ENCODE peak calls at places on chromosomes 2 and 18, in ten cellular contexts. One of them, this sample, is unnamed.

GRCh38 chr2:38526195-38526594 is 76.5 kb downstream of the HNRNPLL start:
- DNase-seq in tibial nerve: no peak
- DNase-seq in ovary: no peak
- DNase-seq in A549: no peak
- DNase-seq in gastrocnemius medialis: no peak
- DNase-seq in suprapubic skin: no peak
- DNase-seq in heart left ventricle: no peak
- DNase-seq in prostate gland: no peak
- DNase-seq in HCT116: no peak
- DNase-seq in Peyer's patch: no peak
- DNase-seq in this sample: no peak

GRCh38 chr2:29544917-29545316 is 376.5 kb downstream of the ALK start:
- DNase-seq in gastrocnemius medialis: no peak
- DNase-seq in ovary: no peak
- DNase-seq in Peyer's patch: no peak
- DNase-seq in heart left ventricle: no peak
- DNase-seq in tibial nerve: no peak
- DNase-seq in HCT116: no peak
- DNase-seq in suprapubic skin: no peak
- DNase-seq in A549: no peak
- DNase-seq in prostate gland: no peak
- DNase-seq in this sample: no peak

GRCh38 chr18:58495202-58495601 is 133.7 kb downstream of the ALPK2 start:
- DNase-seq in Peyer's patch: no peak
- DNase-seq in gastrocnemius medialis: no peak
- DNase-seq in heart left ventricle: no peak
- DNase-seq in tibial nerve: no peak
- DNase-seq in suprapubic skin: no peak
- DNase-seq in HCT116: no peak
- DNase-seq in prostate gland: no peak
- DNase-seq in ovary: no peak
- DNase-seq in A549: no peak
- DNase-seq in this sample: no peak

GRCh38 chr2:17851731-17852585 is 26.5 kb upstream of the KCNS3 start:
- DNase-seq in suprapubic skin: no peak
- DNase-seq in Peyer's patch: no peak
- DNase-seq in gastrocnemius medialis: peak; percentile 37
- DNase-seq in A549: peak; percentile 71
- DNase-seq in tibial nerve: no peak
- DNase-seq in ovary: no peak
- DNase-seq in heart left ventricle: peak; percentile 47
- DNase-seq in HCT116: peak; percentile 51
- DNase-seq in prostate gland: peak; percentile 38
- DNase-seq in this sample: peak; percentile 47

GRCh38 chr2:67451086-67451832 is 54.1 kb downstream of the ETAA1 start:
- DNase-seq in A549: peak; percentile 8
- DNase-seq in tibial nerve: no peak
- DNase-seq in gastrocnemius medialis: no peak
- DNase-seq in suprapubic skin: no peak
- DNase-seq in prostate gland: peak; percentile 40
- DNase-seq in Peyer's patch: no peak
- DNase-seq in heart left ventricle: no peak
- DNase-seq in ovary: no peak
- DNase-seq in HCT116: no peak
- DNase-seq in this sample: no peak

GRCh38 chr18:58309610-58310239 is 265.7 kb downstream of the NEDD4L start:
- DNase-seq in suprapubic skin: no peak
- DNase-seq in prostate gland: no peak
- DNase-seq in Peyer's patch: no peak
- DNase-seq in heart left ventricle: no peak
- DNase-seq in HCT116: no peak
- DNase-seq in tibial nerve: no peak
- DNase-seq in gastrocnemius medialis: peak; percentile 43
- DNase-seq in A549: no peak
- DNase-seq in ovary: no peak
- DNase-seq in this sample: no peak

GRCh38 chr2:66574701-66575624 is 140.0 kb downstream of the MEIS1 start:
- DNase-seq in A549: peak; percentile 79
- DNase-seq in suprapubic skin: peak; percentile 80
- DNase-seq in Peyer's patch: no peak
- DNase-seq in gastrocnemius medialis: no peak
- DNase-seq in HCT116: no peak
- DNase-seq in tibial nerve: no peak
- DNase-seq in heart left ventricle: peak; percentile 46
- DNase-seq in ovary: peak; percentile 84
- DNase-seq in prostate gland: peak; percentile 63
- DNase-seq in this sample: peak; percentile 44

GRCh38 chr2:8118940-8119781 is 562.7 kb upstream of the ID2 start:
- DNase-seq in tibial nerve: no peak
- DNase-seq in suprapubic skin: no peak
- DNase-seq in ovary: no peak
- DNase-seq in HCT116: no peak
- DNase-seq in prostate gland: no peak
- DNase-seq in Peyer's patch: no peak
- DNase-seq in A549: no peak
- DNase-seq in gastrocnemius medialis: no peak
- DNase-seq in heart left ventricle: no peak
- DNase-seq in this sample: peak; percentile 47

GRCh38 chr2:128403814-128404708 is 85.4 kb upstream of the HS6ST1 start:
- DNase-seq in A549: no peak
- DNase-seq in ovary: no peak
- DNase-seq in gastrocnemius medialis: no peak
- DNase-seq in Peyer's patch: no peak
- DNase-seq in heart left ventricle: no peak
- DNase-seq in suprapubic skin: peak; percentile 15
- DNase-seq in HCT116: no peak
- DNase-seq in prostate gland: no peak
- DNase-seq in tibial nerve: no peak
- DNase-seq in this sample: peak; percentile 2

GRCh38 chr2:70258532-70258875 is 567 bp downstream of the PCYOX1 start:
- DNase-seq in ovary: peak; percentile 89
- DNase-seq in tibial nerve: peak; percentile 61
- DNase-seq in suprapubic skin: peak; percentile 72
- DNase-seq in prostate gland: peak; percentile 38
- DNase-seq in Peyer's patch: no peak
- DNase-seq in A549: no peak
- DNase-seq in HCT116: no peak
- DNase-seq in heart left ventricle: peak; percentile 83
- DNase-seq in gastrocnemius medialis: peak; percentile 77
- DNase-seq in this sample: peak; percentile 54

GRCh38 chr2:21655136-21655535 is 531.4 kb downstream of the TDRD15 start:
- DNase-seq in ovary: no peak
- DNase-seq in suprapubic skin: no peak
- DNase-seq in A549: no peak
- DNase-seq in tibial nerve: no peak
- DNase-seq in prostate gland: no peak
- DNase-seq in HCT116: no peak
- DNase-seq in Peyer's patch: no peak
- DNase-seq in heart left ventricle: no peak
- DNase-seq in gastrocnemius medialis: no peak
- DNase-seq in this sample: no peak

GRCh38 chr2:15539999-15540398 is 21.1 kb downstream of the NBAS start:
- DNase-seq in A549: no peak
- DNase-seq in Peyer's patch: no peak
- DNase-seq in HCT116: no peak
- DNase-seq in gastrocnemius medialis: no peak
- DNase-seq in suprapubic skin: no peak
- DNase-seq in prostate gland: no peak
- DNase-seq in heart left ventricle: no peak
- DNase-seq in tibial nerve: no peak
- DNase-seq in ovary: no peak
- DNase-seq in this sample: no peak

GRCh38 chr2:214130115-214130514 is 280.7 kb upstream of the VWC2L start:
- DNase-seq in HCT116: no peak
- DNase-seq in gastrocnemius medialis: no peak
- DNase-seq in Peyer's patch: no peak
- DNase-seq in prostate gland: no peak
- DNase-seq in tibial nerve: no peak
- DNase-seq in A549: no peak
- DNase-seq in heart left ventricle: no peak
- DNase-seq in ovary: no peak
- DNase-seq in suprapubic skin: no peak
- DNase-seq in this sample: no peak

GRCh38 chr2:145543155-145543554 is 1023.2 kb upstream of the ZEB2 start:
- DNase-seq in suprapubic skin: no peak
- DNase-seq in tibial nerve: no peak
- DNase-seq in ovary: no peak
- DNase-seq in heart left ventricle: no peak
- DNase-seq in gastrocnemius medialis: no peak
- DNase-seq in prostate gland: no peak
- DNase-seq in Peyer's patch: no peak
- DNase-seq in A549: no peak
- DNase-seq in HCT116: no peak
- DNase-seq in this sample: no peak

DNA sequence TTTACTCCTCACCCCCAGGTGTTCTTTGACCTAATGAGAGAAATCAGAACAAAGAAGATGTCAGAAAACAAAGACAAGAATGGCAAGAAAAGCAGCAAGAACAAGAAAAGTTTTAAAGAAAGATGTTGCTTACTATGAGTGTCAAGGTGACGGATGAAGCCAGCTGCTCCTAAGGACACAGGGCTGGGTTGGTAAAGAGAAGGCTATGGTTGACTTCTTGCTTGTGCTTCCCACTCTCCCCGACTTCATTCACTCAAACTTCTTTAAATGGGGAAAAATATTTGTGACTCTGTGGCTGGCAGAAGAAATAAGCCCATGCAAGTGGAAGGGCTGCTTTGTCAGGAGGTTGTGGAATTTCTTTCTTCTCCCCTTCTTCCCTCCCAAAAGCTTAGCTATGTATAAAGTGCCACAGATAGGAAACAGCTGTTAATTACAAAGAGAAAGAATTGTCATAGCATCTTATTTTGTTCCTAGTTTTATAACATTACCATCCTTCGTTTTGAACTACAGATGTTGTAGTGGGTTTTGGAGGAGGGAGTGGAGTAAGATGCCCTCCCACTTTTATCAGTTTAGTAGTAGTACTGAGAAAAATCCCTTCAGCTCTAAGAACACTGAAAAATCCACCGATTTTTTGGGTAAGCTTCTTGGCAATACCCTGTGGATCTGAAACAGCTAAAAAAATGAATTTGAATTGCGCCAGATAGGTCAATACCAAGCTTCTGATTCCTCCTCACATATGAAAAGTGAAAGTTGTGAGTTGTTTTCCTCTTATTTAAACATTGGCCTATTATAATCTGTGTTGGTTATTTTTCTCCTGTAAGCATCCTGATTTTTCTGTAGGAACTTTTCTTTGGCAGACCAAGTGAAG is 40.7 kb downstream of the RALB start:
- DNase-seq in suprapubic skin: no peak
- DNase-seq in ovary: no peak
- DNase-seq in gastrocnemius medialis: no peak
- DNase-seq in prostate gland: no peak
- DNase-seq in heart left ventricle: no peak
- DNase-seq in HCT116: no peak
- DNase-seq in A549: no peak
- DNase-seq in tibial nerve: no peak
- DNase-seq in Peyer's patch: no peak
- DNase-seq in this sample: no peak
- TF ChIP-seq POLR2A in suprapubic skin: no peak
- TF ChIP-seq POLR2A in ovary: no peak
- TF ChIP-seq POLR2A in gastrocnemius medialis: no peak
- TF ChIP-seq POLR2A in prostate gland: no peak
- TF ChIP-seq POLR2A in heart left ventricle: no peak
- TF ChIP-seq POLR2A in HCT116: no peak
- TF ChIP-seq POLR2A in A549: no peak
- TF ChIP-seq POLR2A in tibial nerve: no peak
- TF ChIP-seq POLR2A in Peyer's patch: no peak
- TF ChIP-seq POLR2A in this sample: no peak

GRCh38 chr2:239398536-239398935 is 2.3 kb downstream of the HDAC4 start:
- DNase-seq in suprapubic skin: no peak
- DNase-seq in A549: no peak
- DNase-seq in Peyer's patch: no peak
- DNase-seq in tibial nerve: no peak
- DNase-seq in prostate gland: no peak
- DNase-seq in gastrocnemius medialis: no peak
- DNase-seq in ovary: no peak
- DNase-seq in heart left ventricle: no peak
- DNase-seq in HCT116: no peak
- DNase-seq in this sample: no peak
- H3K4me3 ChIP-seq in suprapubic skin: peak overlapping the region; percentile 70
- H3K4me3 ChIP-seq in A549: no peak overlapping the region
- H3K4me3 ChIP-seq in Peyer's patch: no peak overlapping the region
- H3K4me3 ChIP-seq in tibial nerve: no peak overlapping the region
- H3K4me3 ChIP-seq in prostate gland: no peak overlapping the region
- H3K4me3 ChIP-seq in gastrocnemius medialis: no peak overlapping the region
- H3K4me3 ChIP-seq in ovary: no peak overlapping the region
- H3K4me3 ChIP-seq in heart left ventricle: no peak overlapping the region
- H3K4me3 ChIP-seq in HCT116: no peak overlapping the region
- H3K4me3 ChIP-seq in this sample: no peak overlapping the region

DNA sequence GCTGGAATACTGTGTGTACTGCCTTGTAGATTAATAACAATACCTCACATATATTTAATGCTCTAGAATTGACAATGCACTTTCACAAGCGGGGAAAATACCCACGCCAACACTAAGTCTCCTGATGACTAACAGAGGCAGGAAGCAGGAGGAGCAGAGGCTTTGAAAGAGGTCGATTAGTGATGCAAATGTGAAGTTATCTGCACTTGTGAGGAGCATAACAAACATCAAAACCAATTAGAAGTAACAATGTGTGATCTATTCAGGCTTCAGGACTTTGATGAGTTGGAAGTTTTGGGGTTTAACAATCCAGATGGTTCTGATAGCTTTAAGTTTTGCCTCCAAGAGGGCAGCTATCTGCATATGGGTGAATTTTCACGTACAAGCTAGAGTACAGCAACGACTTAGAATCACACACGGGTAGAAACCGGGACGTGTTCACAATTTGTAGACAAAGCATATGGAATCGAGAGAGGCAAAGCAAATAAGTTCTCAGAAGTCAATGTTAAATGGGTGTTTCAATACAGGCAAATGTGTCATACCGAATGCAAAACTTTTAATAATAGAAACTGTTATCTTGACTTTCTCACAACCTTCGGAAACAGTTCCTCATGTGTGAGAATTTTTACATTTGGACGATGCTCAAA is 114.5 kb downstream of the METTL8 start:
- DNase-seq in Peyer's patch: peak; percentile 45
- DNase-seq in ovary: no peak
- DNase-seq in heart left ventricle: no peak
- DNase-seq in tibial nerve: no peak
- DNase-seq in prostate gland: no peak
- DNase-seq in A549: no peak
- DNase-seq in suprapubic skin: no peak
- DNase-seq in gastrocnemius medialis: no peak
- DNase-seq in HCT116: no peak
- DNase-seq in this sample: no peak
- TF ChIP-seq POLR2A in Peyer's patch: no peak
- TF ChIP-seq POLR2A in ovary: no peak
- TF ChIP-seq POLR2A in heart left ventricle: no peak
- TF ChIP-seq POLR2A in tibial nerve: no peak
- TF ChIP-seq POLR2A in prostate gland: no peak
- TF ChIP-seq POLR2A in A549: no peak
- TF ChIP-seq POLR2A in suprapubic skin: no peak
- TF ChIP-seq POLR2A in gastrocnemius medialis: no peak
- TF ChIP-seq POLR2A in HCT116: no peak
- TF ChIP-seq POLR2A in this sample: no peak

DNA sequence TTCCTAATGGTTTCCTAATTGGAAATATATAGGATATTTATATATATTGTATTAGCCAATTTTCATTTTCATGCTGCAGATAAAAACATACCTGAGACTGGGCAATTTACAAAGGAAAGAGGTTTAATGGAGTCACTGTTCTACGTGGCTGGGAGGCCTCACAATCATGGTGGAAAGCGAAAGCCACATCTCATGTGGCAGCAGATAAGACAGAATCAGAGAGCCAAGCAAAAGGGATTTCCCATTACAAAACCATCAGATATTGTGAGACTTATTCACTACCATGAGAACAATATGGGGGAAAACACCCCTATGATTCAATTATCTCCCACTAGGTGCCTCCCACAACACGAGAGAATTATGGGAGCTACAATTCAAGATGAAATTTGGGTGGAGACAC is 242.5 kb upstream of the NETO1 start:
- DNase-seq in gastrocnemius medialis: no peak
- DNase-seq in heart left ventricle: no peak
- DNase-seq in A549: no peak
- DNase-seq in ovary: no peak
- DNase-seq in tibial nerve: no peak
- DNase-seq in Peyer's patch: no peak
- DNase-seq in HCT116: no peak
- DNase-seq in suprapubic skin: no peak
- DNase-seq in prostate gland: no peak
- DNase-seq in this sample: no peak
- H3K4me3 ChIP-seq in gastrocnemius medialis: no peak overlapping the region
- H3K4me3 ChIP-seq in heart left ventricle: no peak overlapping the region
- H3K4me3 ChIP-seq in A549: no peak overlapping the region
- H3K4me3 ChIP-seq in ovary: no peak overlapping the region
- H3K4me3 ChIP-seq in tibial nerve: no peak overlapping the region
- H3K4me3 ChIP-seq in Peyer's patch: no peak overlapping the region
- H3K4me3 ChIP-seq in HCT116: no peak overlapping the region
- H3K4me3 ChIP-seq in suprapubic skin: no peak overlapping the region
- H3K4me3 ChIP-seq in prostate gland: no peak overlapping the region
- H3K4me3 ChIP-seq in this sample: no peak overlapping the region